ENCODE peak calls at places on chromosomes 11 and 22, in five cellular contexts. One of them, this sample, is unnamed.

GRCh38 chr11:70567680-70568503 is 169.6 kb downstream of the CTTN start:
- DNase-seq in Peyer's patch: peak; percentile 69
- DNase-seq in heart left ventricle: peak; percentile 72
- DNase-seq in stomach: no peak
- DNase-seq in A549: no peak
- DNase-seq in this sample: no peak

GRCh38 chr22:41564563-41564962 is 3.8 kb downstream of the CSDC2 start:
- DNase-seq in Peyer's patch: peak; percentile 10
- DNase-seq in heart left ventricle: no peak
- DNase-seq in stomach: no peak
- DNase-seq in A549: no peak
- DNase-seq in this sample: no peak

GRCh38 chr11:124315052-124315451 is 1.3 kb upstream of the OR8D1 start:
- DNase-seq in Peyer's patch: no peak
- DNase-seq in heart left ventricle: no peak
- DNase-seq in stomach: no peak
- DNase-seq in A549: no peak
- DNase-seq in this sample: no peak

GRCh38 chr11:113806403-113806802 is 26.8 kb downstream of the CLDN25 start:
- DNase-seq in Peyer's patch: no peak
- DNase-seq in heart left ventricle: no peak
- DNase-seq in stomach: no peak
- DNase-seq in A549: peak; percentile 35
- DNase-seq in this sample: peak; percentile 8

GRCh38 chr11:18392434-18393321 is 1.7 kb upstream of the LDHA start:
- DNase-seq in Peyer's patch: no peak
- DNase-seq in heart left ventricle: no peak
- DNase-seq in stomach: no peak
- DNase-seq in A549: no peak
- DNase-seq in this sample: no peak

GRCh38 chr11:91960770-91961169 is 263.8 kb upstream of the FAT3 start:
- DNase-seq in Peyer's patch: no peak
- DNase-seq in heart left ventricle: no peak
- DNase-seq in stomach: no peak
- DNase-seq in A549: no peak
- DNase-seq in this sample: no peak

GRCh38 chr11:62401781-62402180 is 17.1 kb upstream of the SCGB1A1 start:
- DNase-seq in Peyer's patch: no peak
- DNase-seq in heart left ventricle: no peak
- DNase-seq in stomach: no peak
- DNase-seq in A549: no peak
- DNase-seq in this sample: no peak

GRCh38 chr11:4076774-4077173 is 17.8 kb upstream of the RRM1 start:
- DNase-seq in Peyer's patch: no peak
- DNase-seq in heart left ventricle: no peak
- DNase-seq in stomach: no peak
- DNase-seq in A549: no peak
- DNase-seq in this sample: no peak

GRCh38 chr11:62602141-62603071 is 741 bp upstream of the MTA2 start:
- DNase-seq in Peyer's patch: peak; percentile 87
- DNase-seq in heart left ventricle: peak; percentile 64
- DNase-seq in stomach: peak; percentile 65
- DNase-seq in A549: peak; percentile 37
- DNase-seq in this sample: peak; percentile 66

GRCh38 chr11:77547863-77548551 is 41.7 kb upstream of the AQP11 start:
- DNase-seq in Peyer's patch: no peak
- DNase-seq in heart left ventricle: no peak
- DNase-seq in stomach: no peak
- DNase-seq in A549: peak; percentile 74
- DNase-seq in this sample: peak; percentile 30

GRCh38 chr11:10906521-10906920 is 48.7 kb upstream of the ZBED5 start:
- DNase-seq in Peyer's patch: no peak
- DNase-seq in heart left ventricle: no peak
- DNase-seq in stomach: no peak
- DNase-seq in A549: peak; percentile 61
- DNase-seq in this sample: no peak

GRCh38 chr11:35210886-35211546 is 72.0 kb downstream of the CD44 start:
- DNase-seq in Peyer's patch: no peak
- DNase-seq in heart left ventricle: no peak
- DNase-seq in stomach: no peak
- DNase-seq in A549: no peak
- DNase-seq in this sample: no peak
- TF ChIP-seq POLR2A in Peyer's patch: no peak
- TF ChIP-seq POLR2A in heart left ventricle: no peak
- TF ChIP-seq POLR2A in stomach: no peak
- TF ChIP-seq POLR2A in A549: no peak
- TF ChIP-seq POLR2A in this sample: no peak

GRCh38 chr11:111093061-111093460 is 152.5 kb upstream of the POU2AF2 start:
- DNase-seq in Peyer's patch: no peak
- DNase-seq in heart left ventricle: no peak
- DNase-seq in stomach: no peak
- DNase-seq in A549: no peak
- DNase-seq in this sample: no peak

GRCh38 chr11:111097191-111097590 is 148.3 kb upstream of the POU2AF2 start:
- DNase-seq in Peyer's patch: no peak
- DNase-seq in heart left ventricle: peak; percentile 35
- DNase-seq in stomach: peak; percentile 44
- DNase-seq in A549: peak; percentile 7
- DNase-seq in this sample: peak; percentile 61

GRCh38 chr11:111095327-111095726 is 150.2 kb upstream of the POU2AF2 start:
- DNase-seq in Peyer's patch: no peak
- DNase-seq in heart left ventricle: no peak
- DNase-seq in stomach: no peak
- DNase-seq in A549: no peak
- DNase-seq in this sample: no peak

GRCh38 chr11:111101836-111102235 is 143.7 kb upstream of the POU2AF2 start:
- DNase-seq in Peyer's patch: no peak
- DNase-seq in heart left ventricle: no peak
- DNase-seq in stomach: no peak
- DNase-seq in A549: no peak
- DNase-seq in this sample: no peak

DNA sequence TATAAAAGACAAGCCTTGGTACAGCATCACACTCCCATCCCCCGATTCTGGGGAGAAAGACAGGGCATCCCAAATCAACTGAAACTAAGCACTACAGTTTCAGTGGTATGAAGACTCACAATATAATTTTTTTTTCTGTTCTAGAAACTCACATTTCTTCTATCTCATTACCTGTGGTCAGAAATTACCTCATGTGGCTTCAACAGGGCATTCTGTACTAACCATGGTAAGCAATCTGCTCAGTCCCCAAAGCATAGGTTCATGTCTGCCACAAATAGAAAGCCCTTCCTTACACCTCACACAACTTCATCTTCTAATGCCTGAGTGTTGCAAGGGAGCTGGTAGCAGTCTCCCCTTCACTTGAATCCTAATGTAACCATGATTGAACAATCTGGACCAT is 147.4 kb upstream of the POU2AF2 start:
- DNase-seq in Peyer's patch: no peak
- DNase-seq in heart left ventricle: no peak
- DNase-seq in stomach: no peak
- DNase-seq in A549: no peak
- DNase-seq in this sample: no peak
- H3K4me1 ChIP-seq in Peyer's patch: no peaks in the 10 kb centered on the region
- H3K4me1 ChIP-seq in heart left ventricle: no peaks in the 10 kb centered on the region
- H3K4me1 ChIP-seq in stomach: no peaks in the 10 kb centered on the region
- H3K4me1 ChIP-seq in A549: no peaks in the 10 kb centered on the region
- H3K4me1 ChIP-seq in this sample: no peaks in the 10 kb centered on the region

GRCh38 chr11:114987171-114987760 is 308.9 kb downstream of the NXPE2 start:
- DNase-seq in Peyer's patch: no peak
- DNase-seq in heart left ventricle: no peak
- DNase-seq in stomach: no peak
- DNase-seq in A549: no peak
- DNase-seq in this sample: no peak

GRCh38 chr11:114989536-114989935 is 311.2 kb downstream of the NXPE2 start:
- DNase-seq in Peyer's patch: no peak
- DNase-seq in heart left ventricle: no peak
- DNase-seq in stomach: no peak
- DNase-seq in A549: no peak
- DNase-seq in this sample: no peak

GRCh38 chr11:114988644-114989043 is 310.3 kb downstream of the NXPE2 start:
- DNase-seq in Peyer's patch: no peak
- DNase-seq in heart left ventricle: no peak
- DNase-seq in stomach: no peak
- DNase-seq in A549: no peak
- DNase-seq in this sample: no peak

GRCh38 chr11:114986365-114986764 is 308.0 kb downstream of the NXPE2 start:
- DNase-seq in Peyer's patch: no peak
- DNase-seq in heart left ventricle: no peak
- DNase-seq in stomach: no peak
- DNase-seq in A549: no peak
- DNase-seq in this sample: no peak

DNA sequence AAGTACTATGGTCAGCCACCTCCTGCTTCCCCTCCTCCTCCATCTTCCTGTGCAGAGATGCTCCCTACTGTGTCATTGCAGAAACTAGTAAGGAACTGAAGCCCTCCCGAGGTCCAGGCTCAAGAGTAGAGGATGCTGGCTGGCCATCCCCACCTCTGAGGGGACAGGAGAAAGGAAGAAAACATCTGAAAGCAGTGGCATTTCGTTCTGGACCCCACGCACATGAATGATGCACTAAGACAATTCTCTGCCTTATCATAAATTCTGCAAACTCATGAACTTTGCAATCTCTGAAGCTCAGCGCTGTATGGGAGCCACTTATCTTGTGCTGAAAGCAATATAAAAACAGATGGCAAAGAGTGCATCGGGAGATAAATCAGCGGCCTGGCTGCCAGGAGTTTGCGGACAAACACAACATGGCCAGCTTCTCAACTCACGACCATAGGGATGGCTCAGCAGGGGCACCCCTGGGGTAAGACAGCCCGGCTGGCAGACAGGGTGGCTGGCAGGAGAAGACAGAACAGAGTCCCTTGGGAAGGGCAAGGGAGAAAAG is 306.4 kb downstream of the NXPE2 start:
- DNase-seq in Peyer's patch: no peak
- DNase-seq in heart left ventricle: no peak
- DNase-seq in stomach: no peak
- DNase-seq in A549: no peak
- DNase-seq in this sample: no peak
- TF ChIP-seq POLR2A in Peyer's patch: no peak
- TF ChIP-seq POLR2A in heart left ventricle: no peak
- TF ChIP-seq POLR2A in stomach: no peak
- TF ChIP-seq POLR2A in A549: no peak
- TF ChIP-seq POLR2A in this sample: no peak

DNA sequence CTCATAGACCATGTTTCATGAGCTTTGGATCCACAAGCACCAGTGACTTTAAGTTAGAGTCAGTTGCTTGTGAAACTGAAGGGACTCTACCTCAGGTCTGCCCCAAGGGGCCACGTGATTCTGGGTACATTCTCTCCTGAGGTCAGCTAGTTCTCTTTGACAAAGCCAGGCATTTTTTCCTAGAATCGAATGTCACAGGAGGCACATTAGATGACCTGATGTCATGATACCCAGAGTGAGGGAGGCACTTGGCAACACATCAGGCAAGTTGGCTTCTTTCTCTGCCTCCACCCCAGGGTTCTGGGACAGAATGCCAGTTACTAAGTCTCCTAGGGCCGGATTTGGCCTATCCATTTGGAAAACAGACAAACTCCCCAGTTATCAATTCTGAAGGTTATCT is 93.0 kb downstream of the APIP start:
- DNase-seq in Peyer's patch: no peak
- DNase-seq in heart left ventricle: no peak
- DNase-seq in stomach: no peak
- DNase-seq in A549: no peak
- DNase-seq in this sample: no peak
- H3K4me1 ChIP-seq in Peyer's patch: no peaks in the 10 kb centered on the region
- H3K4me1 ChIP-seq in heart left ventricle: no peaks in the 10 kb centered on the region
- H3K4me1 ChIP-seq in stomach: peaks cover 25% of the 10 kb centered on the region
- H3K4me1 ChIP-seq in A549: peaks cover 9% of the 10 kb centered on the region
- H3K4me1 ChIP-seq in this sample: peaks cover 2% of the 10 kb centered on the region

GRCh38 chr11:58938398-58938797 is 890 bp upstream of the GLYATL1 start:
- DNase-seq in Peyer's patch: no peak
- DNase-seq in heart left ventricle: no peak
- DNase-seq in stomach: no peak
- DNase-seq in A549: no peak
- DNase-seq in this sample: no peak

GRCh38 chr11:58940028-58940427 is 740 bp downstream of the GLYATL1 start:
- DNase-seq in Peyer's patch: no peak
- DNase-seq in heart left ventricle: no peak
- DNase-seq in stomach: no peak
- DNase-seq in A549: no peak
- DNase-seq in this sample: no peak

GRCh38 chr11:58939277-58939676 is at the start of gene GLYATL1:
- DNase-seq in Peyer's patch: no peak
- DNase-seq in heart left ventricle: no peak
- DNase-seq in stomach: no peak
- DNase-seq in A549: no peak
- DNase-seq in this sample: no peak

GRCh38 chr11:58933661-58934060 is 5.6 kb upstream of the GLYATL1 start:
- DNase-seq in Peyer's patch: no peak
- DNase-seq in heart left ventricle: no peak
- DNase-seq in stomach: no peak
- DNase-seq in A549: no peak
- DNase-seq in this sample: no peak

GRCh38 chr11:58934945-58935513 is 4.3 kb upstream of the GLYATL1 start:
- DNase-seq in Peyer's patch: no peak
- DNase-seq in heart left ventricle: no peak
- DNase-seq in stomach: no peak
- DNase-seq in A549: no peak
- DNase-seq in this sample: no peak
- TF ChIP-seq POLR2A in Peyer's patch: no peak
- TF ChIP-seq POLR2A in heart left ventricle: no peak
- TF ChIP-seq POLR2A in stomach: no peak
- TF ChIP-seq POLR2A in A549: no peak
- TF ChIP-seq POLR2A in this sample: no peak

GRCh38 chr11:118434123-118434552 is 2.2 kb upstream of the KMT2A start:
- DNase-seq in Peyer's patch: no peak
- DNase-seq in heart left ventricle: no peak
- DNase-seq in stomach: no peak
- DNase-seq in A549: no peak
- DNase-seq in this sample: no peak
- H3K4me1 ChIP-seq in Peyer's patch: no peaks in the 10 kb centered on the region
- H3K4me1 ChIP-seq in heart left ventricle: peaks cover 10% of the 10 kb centered on the region
- H3K4me1 ChIP-seq in stomach: peaks cover 19% of the 10 kb centered on the region
- H3K4me1 ChIP-seq in A549: peaks cover 11% of the 10 kb centered on the region
- H3K4me1 ChIP-seq in this sample: peaks cover 22% of the 10 kb centered on the region

GRCh38 chr11:65491614-65492386 is 7.0 kb upstream of the MALAT1 start:
- DNase-seq in Peyer's patch: peak; percentile 88
- DNase-seq in heart left ventricle: peak; percentile 93
- DNase-seq in stomach: peak; percentile 86
- DNase-seq in A549: peak; percentile 96
- DNase-seq in this sample: peak; percentile 98
- TF ChIP-seq POLR2A in Peyer's patch: peak; percentile 80
- TF ChIP-seq POLR2A in heart left ventricle: no peak
- TF ChIP-seq POLR2A in stomach: no peak
- TF ChIP-seq POLR2A in A549: peak; percentile 6
- TF ChIP-seq POLR2A in this sample: peak; percentile 95

DNA sequence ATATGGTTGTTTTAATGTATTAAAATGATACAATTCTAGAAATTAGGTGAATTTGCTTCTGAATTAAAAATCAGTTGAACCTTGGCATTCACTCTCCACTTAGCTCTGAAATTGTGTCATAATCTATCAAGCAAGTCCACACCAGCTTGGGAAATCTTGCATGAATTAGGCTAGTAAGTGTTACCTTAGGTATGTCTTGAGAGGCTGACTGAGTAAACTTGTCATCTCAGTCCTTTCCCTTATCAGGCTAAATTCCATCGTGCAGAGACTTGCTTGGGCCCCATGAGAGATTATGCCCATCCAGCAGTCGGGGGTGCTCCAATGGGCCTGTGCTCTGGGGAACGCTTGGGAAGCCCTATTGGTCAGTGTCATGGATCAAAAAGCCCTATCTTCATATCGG is 33.9 kb upstream of the ST14 start:
- DNase-seq in Peyer's patch: no peak
- DNase-seq in heart left ventricle: no peak
- DNase-seq in stomach: no peak
- DNase-seq in A549: no peak
- DNase-seq in this sample: peak; percentile 40
- H3K4me1 ChIP-seq in Peyer's patch: no peaks in the 10 kb centered on the region
- H3K4me1 ChIP-seq in heart left ventricle: peaks cover 10% of the 10 kb centered on the region
- H3K4me1 ChIP-seq in stomach: no peaks in the 10 kb centered on the region
- H3K4me1 ChIP-seq in A549: peaks cover 16% of the 10 kb centered on the region
- H3K4me1 ChIP-seq in this sample: peaks cover 46% of the 10 kb centered on the region